ENCODE peak calls at places on chromosomes 3 and 15, in four cellular contexts. E is PC-3, P is hepatocyte, C is neural progenitor cell. D is an unnamed sample.

GRCh38 chr15:61816856-61817255 is 243.4 kb downstream of the VPS13C start:
- DNase-seq in E (no peak), P (no peak), C (no peak), D (no peak)

GRCh38 chr15:96273317-96274086 is 57.0 kb upstream of the NR2F2 start:
- DNase-seq in E (peak; percentile 98), P (peak; percentile 51), C (no peak), D (peak; percentile 100)

GRCh38 chr3:183988216-183988790 is 29.4 kb downstream of the ABCC5 start:
- DNase-seq in E (no peak), P (peak; percentile 65), C (no peak), D (peak; percentile 72)

GRCh38 chr3:171600030-171600429 is 139.8 kb upstream of the TNIK start:
- DNase-seq in E (no peak), P (no peak), C (no peak), D (peak; percentile 15)

GRCh38 chr3:38165722-38166387 is 518 bp downstream of the OXSR1 start:
- DNase-seq in E (peak; percentile 26), P (peak; percentile 75), C (no peak), D (peak; percentile 27)

GRCh38 chr15:58448331-58448730 is 16.5 kb downstream of the LIPC start:
- DNase-seq in E (no peak), P (no peak), C (no peak), D (no peak)

GRCh38 chr3:69255928-69256327 is 130.0 kb downstream of the FRMD4B start:
- DNase-seq in E (no peak), P (peak; percentile 61), C (no peak), D (no peak)

GRCh38 chr15:81749667-81750360 is 296.0 kb downstream of the MEX3B start:
- DNase-seq in E (no peak), P (no peak), C (peak; percentile 7), D (no peak)

GRCh38 chr3:106590259-106590658 is 721.4 kb upstream of the CBLB start:
- DNase-seq in E (no peak), P (no peak), C (no peak), D (no peak)

GRCh38 chr15:32683906-32684584 is 33.8 kb upstream of the GREM1 start:
- DNase-seq in E (peak; percentile 88), P (no peak), C (no peak), D (peak; percentile 99)

GRCh38 chr3:9397911-9398714 is 698 bp downstream of the SETD5 start:
- DNase-seq in E (no peak), P (peak; percentile 73), C (peak; percentile 57), D (no peak)

GRCh38 chr3:143650827-143651226 is 197.4 kb downstream of the SLC9A9 start:
- DNase-seq in E (no peak), P (no peak), C (no peak), D (no peak)

GRCh38 chr3:141000027-141000663 is 51.0 kb upstream of the SPSB4 start:
- DNase-seq in E (peak; percentile 53), P (peak; percentile 78), C (peak; percentile 81), D (peak; percentile 27)

GRCh38 chr3:63922800-63923199 is 10.6 kb upstream of the SCAANT1 start:
- DNase-seq in E (no peak), P (no peak), C (no peak), D (no peak)

GRCh38 chr15:63972801-63973200 is 73.5 kb downstream of the DAPK2 start:
- DNase-seq in E (no peak), P (no peak), C (peak; percentile 67), D (no peak)

GRCh38 chr3:24129549-24129948 is 184.5 kb downstream of the NR1D2 start:
- DNase-seq in E (no peak), P (no peak), C (peak; percentile 3), D (no peak)

GRCh38 chr15:22890296-22890695 is 51.8 kb downstream of the NIPA2 start:
- DNase-seq in E (no peak), P (no peak), C (no peak), D (no peak)
- H3K36me3 ChIP-seq in E (no peaks in the 10 kb centered on the region), P (no peaks in the 10 kb centered on the region), C (no peaks in the 10 kb centered on the region), D (no peaks in the 10 kb centered on the region)

GRCh38 chr3:120793601-120794000 is 51.1 kb downstream of the GTF2E1 start:
- DNase-seq in E (peak; percentile 43), P (no peak), C (no peak), D (no peak)

GRCh38 chr3:120796944-120797343 is 54.4 kb downstream of the GTF2E1 start:
- DNase-seq in E (no peak), P (no peak), C (no peak), D (no peak)

GRCh38 chr3:120795959-120796358 is 53.4 kb downstream of the GTF2E1 start:
- DNase-seq in E (no peak), P (no peak), C (no peak), D (no peak)

GRCh38 chr3:120797857-120798256 is 55.3 kb downstream of the GTF2E1 start:
- DNase-seq in E (no peak), P (no peak), C (no peak), D (no peak)

GRCh38 chr3:120795017-120795648 is 52.6 kb downstream of the GTF2E1 start:
- DNase-seq in E (peak; percentile 93), P (peak; percentile 77), C (peak; percentile 83), D (peak; percentile 66)
- H2AFZ ChIP-seq in E (no peak overlapping the region), P (no peak overlapping the region), C (no peak overlapping the region), D (no peak overlapping the region)

DNA sequence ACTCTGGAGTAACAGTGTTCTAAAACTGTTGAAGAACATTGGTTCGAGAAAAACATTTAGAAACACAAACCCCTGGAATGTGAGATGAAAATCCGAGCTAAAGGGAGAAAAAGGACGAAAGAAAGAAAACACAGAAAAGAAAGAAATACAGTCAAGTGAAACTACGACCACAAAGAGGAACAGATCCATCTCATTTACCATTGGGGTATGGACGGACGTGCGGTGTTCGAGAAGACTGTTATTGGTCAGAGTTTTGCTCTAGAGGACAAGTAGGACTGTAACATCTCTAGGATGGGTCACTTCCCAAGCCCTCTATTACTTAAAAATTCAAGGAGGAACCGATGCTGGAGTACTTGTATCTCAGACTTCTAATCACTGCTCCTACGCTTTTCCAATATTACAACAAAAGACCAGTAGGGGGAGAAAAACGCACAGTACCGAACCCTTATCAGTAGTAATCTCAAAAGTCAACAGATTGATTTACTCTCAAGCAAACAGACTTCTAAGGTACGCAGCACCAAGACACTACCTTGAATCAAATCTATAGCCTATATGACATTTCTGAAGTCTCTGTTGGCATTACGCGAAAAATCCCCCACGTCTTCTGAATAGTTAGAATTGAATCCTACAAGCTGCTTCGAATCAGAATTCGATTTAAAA is 1.1 kb upstream of the PIK3CA start:
- DNase-seq in E (peak; percentile 85), P (peak; percentile 76), C (peak; percentile 59), D (peak; percentile 48)
- TF ChIP-seq CTCF in E (peak; percentile 83), P (peak; percentile 64), C (peak; percentile 69), D (peak; percentile 76)

DNA sequence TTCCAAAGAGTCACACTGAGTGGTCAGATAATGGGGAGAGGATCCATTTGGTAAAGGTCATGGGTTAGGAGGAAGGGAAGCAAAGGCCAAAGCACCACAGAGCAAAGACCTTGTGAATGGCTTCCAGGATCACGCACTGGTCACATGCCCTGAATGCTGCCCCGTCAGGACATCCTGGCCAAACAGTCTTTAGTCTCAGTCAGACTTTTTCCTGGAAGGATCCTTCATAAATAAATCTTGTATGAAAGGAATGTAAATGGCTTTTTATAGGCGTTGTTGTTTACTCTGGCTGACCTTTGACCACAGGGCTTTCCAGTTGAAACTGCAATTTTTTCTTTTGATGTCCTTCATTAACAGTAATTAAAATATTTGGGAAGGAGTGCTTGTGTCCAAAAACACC is 48.3 kb downstream of the CHAC1 start:
- DNase-seq in E (peak; percentile 70), P (peak; percentile 56), C (no peak), D (no peak)
- H3K36me3 ChIP-seq in E (peaks cover 51% of the 10 kb centered on the region), P (no peaks in the 10 kb centered on the region), C (peaks cover 6% of the 10 kb centered on the region), D (peaks cover 26% of the 10 kb centered on the region)

GRCh38 chr3:152177757-152178156 is 91.0 kb upstream of the MBNL1 start:
- DNase-seq in E (no peak), P (no peak), C (no peak), D (peak; percentile 16)

GRCh38 chr3:152185287-152185686 is 83.4 kb upstream of the MBNL1 start:
- DNase-seq in E (no peak), P (no peak), C (no peak), D (no peak)

GRCh38 chr3:152185941-152186630 is 82.6 kb upstream of the MBNL1 start:
- DNase-seq in E (no peak), P (no peak), C (no peak), D (no peak)

GRCh38 chr3:152183473-152183872 is 85.3 kb upstream of the MBNL1 start:
- DNase-seq in E (peak; percentile 51), P (peak; percentile 15), C (peak; percentile 64), D (no peak)
- H2AFZ ChIP-seq in E (no peak overlapping the region), P (no peak overlapping the region), C (no peak overlapping the region), D (no peak overlapping the region)

GRCh38 chr15:55110446-55110845 is 86.3 kb downstream of the RSL24D1 start:
- DNase-seq in E (no peak), P (no peak), C (no peak), D (no peak)
- TF ChIP-seq CTCF in E (no peak), P (no peak), C (no peak), D (no peak)

DNA sequence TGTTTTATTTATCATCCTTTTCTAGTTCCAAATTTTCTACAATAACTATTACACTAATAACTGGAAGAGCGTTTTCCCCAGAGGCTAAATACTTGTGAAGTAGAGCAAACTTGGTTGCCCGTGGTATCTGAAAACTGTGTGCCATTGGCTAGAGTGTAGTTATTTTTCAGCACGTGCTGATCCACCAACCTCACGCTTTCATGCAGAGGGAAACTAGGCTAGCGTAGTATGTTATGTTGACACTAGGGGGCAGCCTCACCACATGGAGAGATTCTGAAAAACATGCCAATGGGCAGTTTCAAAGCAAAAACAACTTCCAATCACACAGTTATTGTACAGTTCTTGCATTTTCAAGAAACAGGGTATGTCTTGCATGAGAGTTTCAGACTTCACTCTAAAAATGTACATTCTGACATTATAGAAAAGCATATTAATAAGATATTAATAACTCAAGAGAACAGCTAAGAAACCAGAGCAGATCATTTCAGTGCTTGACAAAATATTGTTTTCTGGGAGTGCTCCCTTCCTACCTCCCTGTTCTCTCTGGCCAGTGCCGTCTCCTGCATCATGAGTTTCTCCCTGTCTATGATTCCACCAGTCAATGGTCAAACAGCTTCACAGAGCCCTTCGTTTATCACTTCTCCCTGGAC is 39.7 kb downstream of the SPATA12 start:
- DNase-seq in E (peak; percentile 91), P (peak; percentile 88), C (peak; percentile 81), D (no peak)
- H3K36me3 ChIP-seq in E (no peaks in the 10 kb centered on the region), P (no peaks in the 10 kb centered on the region), C (peaks cover 12% of the 10 kb centered on the region), D (peaks cover 6% of the 10 kb centered on the region)

GRCh38 chr3:192122832-192123594 is 604.3 kb downstream of the FGF12 start:
- DNase-seq in E (no peak), P (no peak), C (no peak), D (peak; percentile 1)
- H2AFZ ChIP-seq in E (peak overlapping the region; percentile 60), P (no peak overlapping the region), C (peak overlapping the region; percentile 2), D (peak overlapping the region; percentile 16)

GRCh38 chr15:44427756-44428724 is 611 bp downstream of the CTDSPL2 start:
- DNase-seq in E (peak; percentile 56), P (peak; percentile 85), C (peak; percentile 86), D (peak; percentile 62)

DNA sequence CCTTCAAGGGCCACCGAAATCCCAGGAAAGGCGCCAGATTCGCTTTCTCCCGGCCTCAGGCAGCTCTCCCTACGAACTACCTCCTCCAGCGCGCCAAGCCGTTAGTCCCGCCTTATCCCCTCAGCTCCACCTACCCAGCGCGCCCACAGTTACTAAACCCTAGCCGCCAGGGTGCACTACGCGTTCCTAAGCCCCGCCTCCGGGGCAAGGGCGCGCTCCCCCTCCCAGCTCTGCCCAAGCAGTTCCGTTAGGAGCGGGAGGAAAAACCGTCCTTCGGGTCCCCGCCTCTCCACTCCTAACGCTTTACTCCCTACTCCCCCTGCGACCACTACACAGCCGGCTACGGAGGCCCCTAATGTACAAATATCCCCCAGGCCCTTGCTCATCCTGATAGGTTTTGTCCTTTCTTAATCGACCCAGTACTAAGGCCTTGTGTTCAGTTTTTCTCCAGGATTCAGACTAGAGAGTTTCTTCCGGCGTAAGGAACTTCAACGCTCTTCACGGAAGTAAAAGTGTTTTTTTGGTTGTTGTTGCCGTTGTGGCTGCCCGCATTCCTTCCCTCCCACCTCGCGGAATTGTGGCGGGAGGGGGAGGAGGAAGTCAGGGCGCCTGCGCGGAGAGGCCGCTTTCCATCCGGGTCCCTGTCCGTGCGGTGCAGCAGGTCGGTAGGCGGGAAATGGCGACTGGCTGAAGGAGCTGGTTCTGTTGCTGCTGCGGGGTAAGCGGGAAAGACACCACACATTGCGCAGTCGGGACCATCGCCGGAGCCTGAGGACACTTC is at the start of gene CTDSPL2:
- DNase-seq in E (peak; percentile 99), P (peak; percentile 99), C (peak; percentile 99), D (peak; percentile 97)
- TF ChIP-seq CTCF in E (peak; percentile 56), P (peak; percentile 37), C (peak; percentile 33), D (peak; percentile 26)

D was measured in astrocyte.